ENCODE peak calls at places on chromosomes 16 and 17, in eight cellular contexts. One of them, this sample, is unnamed.

GRCh38 chr16:75219838-75220237 is 1.1 kb downstream of the CTRB1 start:
- DNase-seq in CD4-positive, alpha-beta T cell: no peak
- DNase-seq in Peyer's patch: no peak
- DNase-seq in CD8-positive, alpha-beta T cell: no peak
- DNase-seq in hepatocyte: no peak
- DNase-seq in sigmoid colon: no peak
- DNase-seq in uterus: no peak
- DNase-seq in fibroblast of lung: no peak
- DNase-seq in this sample: no peak

GRCh38 chr16:16105646-16106045 is 117.6 kb downstream of the ABCC6 start:
- DNase-seq in Peyer's patch: peak
- DNase-seq in uterus: no peak
- DNase-seq in sigmoid colon: no peak
- DNase-seq in CD4-positive, alpha-beta T cell: no peak
- DNase-seq in fibroblast of lung: no peak
- DNase-seq in CD8-positive, alpha-beta T cell: no peak
- DNase-seq in hepatocyte: no peak
- DNase-seq in this sample: no peak

GRCh38 chr17:4748687-4749086 is 9.0 kb upstream of the CXCL16 start:
- DNase-seq in uterus: no peak
- DNase-seq in fibroblast of lung: no peak
- DNase-seq in hepatocyte: no peak
- DNase-seq in Peyer's patch: no peak
- DNase-seq in CD4-positive, alpha-beta T cell: no peak
- DNase-seq in sigmoid colon: no peak
- DNase-seq in CD8-positive, alpha-beta T cell: no peak
- DNase-seq in this sample: no peak

GRCh38 chr17:58086953-58087352 is 3.7 kb downstream of the DYNLL2 start:
- DNase-seq in CD8-positive, alpha-beta T cell: no peak
- DNase-seq in hepatocyte: no peak
- DNase-seq in uterus: no peak
- DNase-seq in fibroblast of lung: no peak
- DNase-seq in sigmoid colon: no peak
- DNase-seq in Peyer's patch: no peak
- DNase-seq in CD4-positive, alpha-beta T cell: no peak
- DNase-seq in this sample: no peak

GRCh38 chr16:593406-593805 is 3.5 kb downstream of the RAB40C start:
- DNase-seq in CD8-positive, alpha-beta T cell: no peak
- DNase-seq in uterus: no peak
- DNase-seq in Peyer's patch: no peak
- DNase-seq in CD4-positive, alpha-beta T cell: no peak
- DNase-seq in fibroblast of lung: no peak
- DNase-seq in sigmoid colon: no peak
- DNase-seq in hepatocyte: peak
- DNase-seq in this sample: no peak

GRCh38 chr16:73071131-73071940 is 23.4 kb upstream of the ZFHX3 start:
- DNase-seq in fibroblast of lung: peak
- DNase-seq in uterus: no peak
- DNase-seq in Peyer's patch: no peak
- DNase-seq in sigmoid colon: peak
- DNase-seq in hepatocyte: peak
- DNase-seq in CD4-positive, alpha-beta T cell: no peak
- DNase-seq in CD8-positive, alpha-beta T cell: no peak
- DNase-seq in this sample: no peak

GRCh38 chr17:78597923-78598545 is 20.8 kb upstream of the DNAH17 start:
- DNase-seq in CD8-positive, alpha-beta T cell: no peak
- DNase-seq in Peyer's patch: no peak
- DNase-seq in fibroblast of lung: peak
- DNase-seq in CD4-positive, alpha-beta T cell: no peak
- DNase-seq in sigmoid colon: no peak
- DNase-seq in hepatocyte: no peak
- DNase-seq in uterus: no peak
- DNase-seq in this sample: no peak

GRCh38 chr16:11629071-11630030 is 38.9 kb upstream of the SNN start:
- DNase-seq in fibroblast of lung: peak
- DNase-seq in uterus: no peak
- DNase-seq in sigmoid colon: peak
- DNase-seq in CD4-positive, alpha-beta T cell: no peak
- DNase-seq in CD8-positive, alpha-beta T cell: no peak
- DNase-seq in Peyer's patch: peak
- DNase-seq in hepatocyte: no peak
- DNase-seq in this sample: no peak

GRCh38 chr17:43591750-43592562 is 45.8 kb upstream of the ETV4 start:
- DNase-seq in hepatocyte: peak
- DNase-seq in uterus: peak
- DNase-seq in Peyer's patch: peak
- DNase-seq in sigmoid colon: peak
- DNase-seq in fibroblast of lung: peak
- DNase-seq in CD8-positive, alpha-beta T cell: no peak
- DNase-seq in CD4-positive, alpha-beta T cell: no peak
- DNase-seq in this sample: no peak

GRCh38 chr17:63840591-63841349 is 1.7 kb downstream of the SMARCD2 start:
- DNase-seq in fibroblast of lung: no peak
- DNase-seq in CD4-positive, alpha-beta T cell: no peak
- DNase-seq in Peyer's patch: no peak
- DNase-seq in sigmoid colon: no peak
- DNase-seq in CD8-positive, alpha-beta T cell: no peak
- DNase-seq in uterus: no peak
- DNase-seq in hepatocyte: no peak
- DNase-seq in this sample: no peak

GRCh38 chr17:2547176-2547575 is 35.5 kb upstream of the METTL16 start:
- DNase-seq in Peyer's patch: no peak
- DNase-seq in CD4-positive, alpha-beta T cell: no peak
- DNase-seq in sigmoid colon: no peak
- DNase-seq in CD8-positive, alpha-beta T cell: no peak
- DNase-seq in hepatocyte: peak
- DNase-seq in uterus: no peak
- DNase-seq in fibroblast of lung: peak
- DNase-seq in this sample: no peak

GRCh38 chr16:14958970-14959369 is 15.9 kb upstream of the PDXDC1 start:
- DNase-seq in CD4-positive, alpha-beta T cell: no peak
- DNase-seq in CD8-positive, alpha-beta T cell: no peak
- DNase-seq in Peyer's patch: no peak
- DNase-seq in hepatocyte: no peak
- DNase-seq in fibroblast of lung: peak
- DNase-seq in sigmoid colon: no peak
- DNase-seq in uterus: no peak
- DNase-seq in this sample: no peak

GRCh38 chr17:74454197-74455024 is 12.0 kb upstream of the CD300A start:
- DNase-seq in hepatocyte: peak
- DNase-seq in CD8-positive, alpha-beta T cell: peak
- DNase-seq in CD4-positive, alpha-beta T cell: no peak
- DNase-seq in fibroblast of lung: peak
- DNase-seq in Peyer's patch: no peak
- DNase-seq in uterus: peak
- DNase-seq in sigmoid colon: peak
- DNase-seq in this sample: peak

GRCh38 chr17:63446981-63447687 is 1.0 kb upstream of the CYB561 start:
- DNase-seq in uterus: no peak
- DNase-seq in fibroblast of lung: no peak
- DNase-seq in Peyer's patch: peak
- DNase-seq in CD8-positive, alpha-beta T cell: peak
- DNase-seq in sigmoid colon: no peak
- DNase-seq in CD4-positive, alpha-beta T cell: peak
- DNase-seq in hepatocyte: no peak
- DNase-seq in this sample: no peak

GRCh38 chr17:57982452-57983170 is 5.4 kb downstream of the VEZF1 start:
- DNase-seq in CD8-positive, alpha-beta T cell: no peak
- DNase-seq in Peyer's patch: no peak
- DNase-seq in sigmoid colon: no peak
- DNase-seq in fibroblast of lung: no peak
- DNase-seq in hepatocyte: no peak
- DNase-seq in CD4-positive, alpha-beta T cell: no peak
- DNase-seq in uterus: no peak
- DNase-seq in this sample: no peak

GRCh38 chr16:49876716-49877129 is 20.8 kb upstream of the ZNF423 start:
- DNase-seq in CD8-positive, alpha-beta T cell: peak
- DNase-seq in CD4-positive, alpha-beta T cell: no peak
- DNase-seq in hepatocyte: peak
- DNase-seq in uterus: peak
- DNase-seq in Peyer's patch: no peak
- DNase-seq in fibroblast of lung: no peak
- DNase-seq in sigmoid colon: peak
- DNase-seq in this sample: no peak

GRCh38 chr17:63039899-63040602 is 74.0 kb downstream of the TANC2 start:
- DNase-seq in sigmoid colon: no peak
- DNase-seq in CD4-positive, alpha-beta T cell: no peak
- DNase-seq in fibroblast of lung: peak
- DNase-seq in Peyer's patch: no peak
- DNase-seq in uterus: no peak
- DNase-seq in CD8-positive, alpha-beta T cell: no peak
- DNase-seq in hepatocyte: no peak
- DNase-seq in this sample: no peak

GRCh38 chr17:43766413-43767052 is 7.9 kb upstream of the SOST start:
- DNase-seq in Peyer's patch: peak
- DNase-seq in fibroblast of lung: peak
- DNase-seq in CD8-positive, alpha-beta T cell: peak
- DNase-seq in uterus: peak
- DNase-seq in hepatocyte: peak
- DNase-seq in sigmoid colon: peak
- DNase-seq in CD4-positive, alpha-beta T cell: peak
- DNase-seq in this sample: no peak

GRCh38 chr17:39963826-39964225 is 1.0 kb downstream of the GSDMA start:
- DNase-seq in Peyer's patch: no peak
- DNase-seq in uterus: no peak
- DNase-seq in sigmoid colon: no peak
- DNase-seq in fibroblast of lung: no peak
- DNase-seq in CD8-positive, alpha-beta T cell: peak
- DNase-seq in CD4-positive, alpha-beta T cell: peak
- DNase-seq in hepatocyte: no peak
- DNase-seq in this sample: no peak

GRCh38 chr17:15926039-15926740 is 18.7 kb upstream of the ADORA2B start:
- DNase-seq in CD8-positive, alpha-beta T cell: no peak
- DNase-seq in sigmoid colon: peak
- DNase-seq in Peyer's patch: no peak
- DNase-seq in hepatocyte: no peak
- DNase-seq in fibroblast of lung: no peak
- DNase-seq in uterus: no peak
- DNase-seq in CD4-positive, alpha-beta T cell: no peak
- DNase-seq in this sample: no peak

GRCh38 chr17:18950944-18951905 is 740 bp upstream of the SLC5A10 start:
- DNase-seq in uterus: no peak
- DNase-seq in CD4-positive, alpha-beta T cell: no peak
- DNase-seq in hepatocyte: peak
- DNase-seq in sigmoid colon: no peak
- DNase-seq in CD8-positive, alpha-beta T cell: no peak
- DNase-seq in fibroblast of lung: no peak
- DNase-seq in Peyer's patch: no peak
- DNase-seq in this sample: no peak

GRCh38 chr17:40550608-40551007 is 14.7 kb downstream of the CCR7 start:
- DNase-seq in sigmoid colon: peak
- DNase-seq in uterus: peak
- DNase-seq in Peyer's patch: no peak
- DNase-seq in hepatocyte: no peak
- DNase-seq in CD4-positive, alpha-beta T cell: no peak
- DNase-seq in CD8-positive, alpha-beta T cell: no peak
- DNase-seq in fibroblast of lung: peak
- DNase-seq in this sample: no peak

GRCh38 chr16:10611825-10612342 is 31.5 kb upstream of the EMP2 start:
- DNase-seq in CD8-positive, alpha-beta T cell: no peak
- DNase-seq in CD4-positive, alpha-beta T cell: no peak
- DNase-seq in hepatocyte: no peak
- DNase-seq in fibroblast of lung: no peak
- DNase-seq in Peyer's patch: no peak
- DNase-seq in sigmoid colon: no peak
- DNase-seq in uterus: no peak
- DNase-seq in this sample: no peak

GRCh38 chr17:72254808-72255449 is 134.1 kb downstream of the SOX9 start:
- DNase-seq in uterus: no peak
- DNase-seq in sigmoid colon: no peak
- DNase-seq in fibroblast of lung: peak
- DNase-seq in CD4-positive, alpha-beta T cell: no peak
- DNase-seq in CD8-positive, alpha-beta T cell: no peak
- DNase-seq in Peyer's patch: no peak
- DNase-seq in hepatocyte: no peak
- DNase-seq in this sample: no peak

GRCh38 chr17:77115947-77116346 is 24.8 kb upstream of the SEC14L1 start:
- DNase-seq in hepatocyte: no peak
- DNase-seq in sigmoid colon: no peak
- DNase-seq in CD8-positive, alpha-beta T cell: no peak
- DNase-seq in uterus: no peak
- DNase-seq in Peyer's patch: no peak
- DNase-seq in CD4-positive, alpha-beta T cell: no peak
- DNase-seq in fibroblast of lung: no peak
- DNase-seq in this sample: no peak
- H3K27ac ChIP-seq in hepatocyte: no peak
- H3K27ac ChIP-seq in sigmoid colon: peak
- H3K27ac ChIP-seq in CD8-positive, alpha-beta T cell: no peak
- H3K27ac ChIP-seq in uterus: peak
- H3K27ac ChIP-seq in Peyer's patch: no peak
- H3K27ac ChIP-seq in CD4-positive, alpha-beta T cell: no peak
- H3K27ac ChIP-seq in fibroblast of lung: no peak
- H3K27ac ChIP-seq in this sample: peak

GRCh38 chr17:50420419-50421112 is 5.5 kb upstream of the ACSF2 start:
- DNase-seq in CD8-positive, alpha-beta T cell: no peak
- DNase-seq in Peyer's patch: no peak
- DNase-seq in sigmoid colon: no peak
- DNase-seq in uterus: no peak
- DNase-seq in hepatocyte: no peak
- DNase-seq in CD4-positive, alpha-beta T cell: no peak
- DNase-seq in fibroblast of lung: no peak
- DNase-seq in this sample: no peak
- H3K27ac ChIP-seq in CD8-positive, alpha-beta T cell: no peak
- H3K27ac ChIP-seq in Peyer's patch: peak
- H3K27ac ChIP-seq in sigmoid colon: peak
- H3K27ac ChIP-seq in uterus: peak
- H3K27ac ChIP-seq in hepatocyte: no peak
- H3K27ac ChIP-seq in CD4-positive, alpha-beta T cell: no peak
- H3K27ac ChIP-seq in fibroblast of lung: no peak
- H3K27ac ChIP-seq in this sample: no peak

DNA sequence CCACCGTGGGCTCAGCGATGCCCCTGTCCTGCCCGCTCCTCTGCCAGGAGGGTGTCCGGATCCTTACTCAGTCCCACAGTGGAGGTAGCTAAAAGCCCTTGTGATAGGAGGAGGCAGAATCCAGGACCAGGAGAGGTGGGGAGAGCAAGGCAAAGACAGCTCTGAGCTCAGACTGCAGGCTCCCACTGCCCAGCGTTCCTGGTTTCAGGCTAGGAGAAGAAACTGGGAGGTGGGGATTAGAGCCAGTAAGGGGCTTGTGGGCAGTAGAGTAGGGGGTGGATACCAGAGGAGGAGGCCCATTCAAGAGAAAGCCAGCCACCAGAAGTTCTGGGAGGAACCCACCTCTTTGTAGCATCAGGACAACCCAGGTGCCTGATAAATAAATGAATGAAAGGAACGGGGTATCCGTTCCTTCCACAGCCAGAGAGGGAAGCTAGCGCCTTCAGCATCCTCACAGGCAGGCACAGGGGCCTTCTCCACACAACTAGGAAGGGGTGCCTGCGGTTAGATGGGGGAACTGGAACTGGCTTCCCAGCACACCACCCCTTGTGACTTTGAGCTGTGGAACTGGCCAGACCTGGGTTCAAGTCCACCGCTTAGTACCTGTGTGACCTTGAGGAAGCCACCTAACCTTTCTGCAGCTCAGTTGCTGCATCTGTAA is 2.3 kb downstream of the IL21R start:
- DNase-seq in CD4-positive, alpha-beta T cell: no peak
- DNase-seq in fibroblast of lung: no peak
- DNase-seq in CD8-positive, alpha-beta T cell: peak
- DNase-seq in sigmoid colon: no peak
- DNase-seq in hepatocyte: no peak
- DNase-seq in Peyer's patch: no peak
- DNase-seq in uterus: no peak
- DNase-seq in this sample: no peak
- H3K27ac ChIP-seq in CD4-positive, alpha-beta T cell: peak
- H3K27ac ChIP-seq in fibroblast of lung: no peak
- H3K27ac ChIP-seq in CD8-positive, alpha-beta T cell: peak
- H3K27ac ChIP-seq in sigmoid colon: no peak
- H3K27ac ChIP-seq in hepatocyte: no peak
- H3K27ac ChIP-seq in Peyer's patch: no peak
- H3K27ac ChIP-seq in uterus: no peak
- H3K27ac ChIP-seq in this sample: no peak

GRCh38 chr17:14882131-14882530 is 383.0 kb downstream of the PMP22 start:
- DNase-seq in fibroblast of lung: no peak
- DNase-seq in CD4-positive, alpha-beta T cell: no peak
- DNase-seq in hepatocyte: no peak
- DNase-seq in uterus: no peak
- DNase-seq in Peyer's patch: no peak
- DNase-seq in CD8-positive, alpha-beta T cell: no peak
- DNase-seq in sigmoid colon: no peak
- DNase-seq in this sample: no peak
- H3K27ac ChIP-seq in fibroblast of lung: no peak
- H3K27ac ChIP-seq in CD4-positive, alpha-beta T cell: no peak
- H3K27ac ChIP-seq in hepatocyte: no peak
- H3K27ac ChIP-seq in uterus: no peak
- H3K27ac ChIP-seq in Peyer's patch: no peak
- H3K27ac ChIP-seq in CD8-positive, alpha-beta T cell: no peak
- H3K27ac ChIP-seq in sigmoid colon: no peak
- H3K27ac ChIP-seq in this sample: no peak

This sample was measured in caudate nucleus.